ENCODE peak calls at places on chromosome 3, in eight cellular contexts. One of them, this sample, is unnamed.

GRCh38 chr3:1195922-1196321 is 103.1 kb downstream of the CNTN6 start:
- DNase-seq in BJ: no peak
- DNase-seq in H9: no peak
- DNase-seq in GM13977: no peak
- DNase-seq in RWPE2: no peak
- DNase-seq in AG09309: peak
- DNase-seq in GM20000: no peak
- DNase-seq in glutamatergic neuron: no peak
- DNase-seq in this sample: no peak

GRCh38 chr3:127409421-127410136 is 121.7 kb upstream of the PRR20G start:
- DNase-seq in BJ: no peak
- DNase-seq in H9: no peak
- DNase-seq in GM13977: no peak
- DNase-seq in RWPE2: no peak
- DNase-seq in AG09309: no peak
- DNase-seq in GM20000: no peak
- DNase-seq in glutamatergic neuron: no peak
- DNase-seq in this sample: no peak

GRCh38 chr3:1710663-1711062 is 388.0 kb upstream of the CNTN4 start:
- DNase-seq in BJ: no peak
- DNase-seq in H9: no peak
- DNase-seq in GM13977: no peak
- DNase-seq in RWPE2: no peak
- DNase-seq in AG09309: no peak
- DNase-seq in GM20000: no peak
- DNase-seq in glutamatergic neuron: peak
- DNase-seq in this sample: no peak

GRCh38 chr3:113751145-113751544 is 4.3 kb downstream of the ATP6V1A start:
- DNase-seq in BJ: no peak
- DNase-seq in H9: no peak
- DNase-seq in GM13977: no peak
- DNase-seq in RWPE2: no peak
- DNase-seq in AG09309: no peak
- DNase-seq in GM20000: no peak
- DNase-seq in glutamatergic neuron: no peak
- DNase-seq in this sample: no peak

GRCh38 chr3:146314871-146315270 is 64.0 kb upstream of the PLSCR4 start:
- DNase-seq in BJ: no peak
- DNase-seq in H9: no peak
- DNase-seq in GM13977: no peak
- DNase-seq in RWPE2: no peak
- DNase-seq in AG09309: no peak
- DNase-seq in GM20000: no peak
- DNase-seq in glutamatergic neuron: no peak
- DNase-seq in this sample: no peak

GRCh38 chr3:54125317-54125716 is 3.0 kb downstream of the CACNA2D3 start:
- DNase-seq in BJ: no peak
- DNase-seq in H9: no peak
- DNase-seq in GM13977: no peak
- DNase-seq in RWPE2: no peak
- DNase-seq in AG09309: no peak
- DNase-seq in GM20000: no peak
- DNase-seq in glutamatergic neuron: no peak
- DNase-seq in this sample: no peak

GRCh38 chr3:116474356-116475200 is 29.3 kb upstream of the LSAMP start:
- DNase-seq in BJ: no peak
- DNase-seq in H9: no peak
- DNase-seq in GM13977: no peak
- DNase-seq in RWPE2: no peak
- DNase-seq in AG09309: no peak
- DNase-seq in GM20000: no peak
- DNase-seq in glutamatergic neuron: peak
- DNase-seq in this sample: no peak

GRCh38 chr3:100080573-100080972 is 33.7 kb downstream of the FILIP1L start:
- DNase-seq in BJ: no peak
- DNase-seq in H9: no peak
- DNase-seq in GM13977: no peak
- DNase-seq in RWPE2: no peak
- DNase-seq in AG09309: no peak
- DNase-seq in GM20000: no peak
- DNase-seq in glutamatergic neuron: no peak
- DNase-seq in this sample: no peak

GRCh38 chr3:146313411-146314111 is 62.7 kb upstream of the PLSCR4 start:
- DNase-seq in BJ: peak
- DNase-seq in H9: no peak
- DNase-seq in GM13977: no peak
- DNase-seq in RWPE2: no peak
- DNase-seq in AG09309: peak
- DNase-seq in GM20000: no peak
- DNase-seq in glutamatergic neuron: no peak
- DNase-seq in this sample: no peak

GRCh38 chr3:72996121-72996472 is 514 bp upstream of the PPP4R2 start:
- DNase-seq in BJ: no peak
- DNase-seq in H9: no peak
- DNase-seq in GM13977: no peak
- DNase-seq in RWPE2: no peak
- DNase-seq in AG09309: no peak
- DNase-seq in GM20000: no peak
- DNase-seq in glutamatergic neuron: no peak
- DNase-seq in this sample: no peak

GRCh38 chr3:72990701-72991395 is 5.8 kb upstream of the PPP4R2 start:
- DNase-seq in BJ: no peak
- DNase-seq in H9: no peak
- DNase-seq in GM13977: no peak
- DNase-seq in RWPE2: no peak
- DNase-seq in AG09309: no peak
- DNase-seq in GM20000: no peak
- DNase-seq in glutamatergic neuron: no peak
- DNase-seq in this sample: no peak

GRCh38 chr3:72991522-72991921 is 5.1 kb upstream of the PPP4R2 start:
- DNase-seq in BJ: no peak
- DNase-seq in H9: no peak
- DNase-seq in GM13977: no peak
- DNase-seq in RWPE2: no peak
- DNase-seq in AG09309: no peak
- DNase-seq in GM20000: no peak
- DNase-seq in glutamatergic neuron: no peak
- DNase-seq in this sample: no peak

GRCh38 chr3:72995337-72995736 is 1.3 kb upstream of the PPP4R2 start:
- DNase-seq in BJ: no peak
- DNase-seq in H9: no peak
- DNase-seq in GM13977: no peak
- DNase-seq in RWPE2: no peak
- DNase-seq in AG09309: no peak
- DNase-seq in GM20000: no peak
- DNase-seq in glutamatergic neuron: no peak
- DNase-seq in this sample: no peak

GRCh38 chr3:72993391-72993790 is 3.2 kb upstream of the PPP4R2 start:
- DNase-seq in BJ: no peak
- DNase-seq in H9: peak
- DNase-seq in GM13977: no peak
- DNase-seq in RWPE2: no peak
- DNase-seq in AG09309: no peak
- DNase-seq in GM20000: no peak
- DNase-seq in glutamatergic neuron: no peak
- DNase-seq in this sample: no peak
- TF ChIP-seq CTCF in BJ: no peak
- TF ChIP-seq CTCF in H9: peak
- TF ChIP-seq CTCF in GM13977: peak
- TF ChIP-seq CTCF in RWPE2: no peak
- TF ChIP-seq CTCF in AG09309: no peak
- TF ChIP-seq CTCF in GM20000: no peak
- TF ChIP-seq CTCF in glutamatergic neuron: no peak
- TF ChIP-seq CTCF in this sample: no peak

DNA sequence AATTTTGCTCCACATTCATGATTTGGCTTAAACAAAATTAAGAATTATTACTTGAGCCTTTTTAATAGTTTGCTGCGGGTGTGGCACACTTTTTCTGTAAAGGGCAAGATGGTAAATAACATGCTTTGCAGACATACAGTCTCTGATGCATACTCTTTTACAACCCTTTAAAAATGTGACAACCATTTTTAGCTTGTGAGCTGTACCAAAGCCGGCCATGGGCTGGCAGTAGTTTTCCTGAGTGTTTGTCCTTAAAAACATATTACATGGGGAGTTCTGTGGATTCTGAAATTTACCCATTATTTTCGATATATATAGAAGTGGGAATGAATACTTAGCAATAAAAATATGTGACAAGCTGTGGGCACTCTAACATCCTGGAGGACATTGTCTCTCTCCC is 163.4 kb downstream of the FNDC3B start:
- DNase-seq in BJ: no peak
- DNase-seq in H9: no peak
- DNase-seq in GM13977: no peak
- DNase-seq in RWPE2: no peak
- DNase-seq in AG09309: no peak
- DNase-seq in GM20000: no peak
- DNase-seq in glutamatergic neuron: no peak
- DNase-seq in this sample: no peak
- TF ChIP-seq CTCF in BJ: no peak
- TF ChIP-seq CTCF in H9: no peak
- TF ChIP-seq CTCF in GM13977: no peak
- TF ChIP-seq CTCF in RWPE2: no peak
- TF ChIP-seq CTCF in AG09309: peak
- TF ChIP-seq CTCF in GM20000: no peak
- TF ChIP-seq CTCF in glutamatergic neuron: no peak
- TF ChIP-seq CTCF in this sample: no peak

GRCh38 chr3:71419369-71419768 is 164.2 kb downstream of the FOXP1 start:
- DNase-seq in BJ: no peak
- DNase-seq in H9: no peak
- DNase-seq in GM13977: no peak
- DNase-seq in RWPE2: no peak
- DNase-seq in AG09309: no peak
- DNase-seq in GM20000: no peak
- DNase-seq in glutamatergic neuron: no peak
- DNase-seq in this sample: no peak

GRCh38 chr3:71421475-71421819 is 162.1 kb downstream of the FOXP1 start:
- DNase-seq in BJ: no peak
- DNase-seq in H9: no peak
- DNase-seq in GM13977: no peak
- DNase-seq in RWPE2: no peak
- DNase-seq in AG09309: no peak
- DNase-seq in GM20000: no peak
- DNase-seq in glutamatergic neuron: no peak
- DNase-seq in this sample: no peak

GRCh38 chr3:71421820-71422566 is 161.5 kb downstream of the FOXP1 start:
- DNase-seq in BJ: no peak
- DNase-seq in H9: no peak
- DNase-seq in GM13977: peak
- DNase-seq in RWPE2: no peak
- DNase-seq in AG09309: no peak
- DNase-seq in GM20000: peak
- DNase-seq in glutamatergic neuron: no peak
- DNase-seq in this sample: peak

GRCh38 chr3:71425491-71426071 is 157.9 kb downstream of the FOXP1 start:
- DNase-seq in BJ: peak
- DNase-seq in H9: no peak
- DNase-seq in GM13977: no peak
- DNase-seq in RWPE2: no peak
- DNase-seq in AG09309: peak
- DNase-seq in GM20000: no peak
- DNase-seq in glutamatergic neuron: no peak
- DNase-seq in this sample: no peak

DNA sequence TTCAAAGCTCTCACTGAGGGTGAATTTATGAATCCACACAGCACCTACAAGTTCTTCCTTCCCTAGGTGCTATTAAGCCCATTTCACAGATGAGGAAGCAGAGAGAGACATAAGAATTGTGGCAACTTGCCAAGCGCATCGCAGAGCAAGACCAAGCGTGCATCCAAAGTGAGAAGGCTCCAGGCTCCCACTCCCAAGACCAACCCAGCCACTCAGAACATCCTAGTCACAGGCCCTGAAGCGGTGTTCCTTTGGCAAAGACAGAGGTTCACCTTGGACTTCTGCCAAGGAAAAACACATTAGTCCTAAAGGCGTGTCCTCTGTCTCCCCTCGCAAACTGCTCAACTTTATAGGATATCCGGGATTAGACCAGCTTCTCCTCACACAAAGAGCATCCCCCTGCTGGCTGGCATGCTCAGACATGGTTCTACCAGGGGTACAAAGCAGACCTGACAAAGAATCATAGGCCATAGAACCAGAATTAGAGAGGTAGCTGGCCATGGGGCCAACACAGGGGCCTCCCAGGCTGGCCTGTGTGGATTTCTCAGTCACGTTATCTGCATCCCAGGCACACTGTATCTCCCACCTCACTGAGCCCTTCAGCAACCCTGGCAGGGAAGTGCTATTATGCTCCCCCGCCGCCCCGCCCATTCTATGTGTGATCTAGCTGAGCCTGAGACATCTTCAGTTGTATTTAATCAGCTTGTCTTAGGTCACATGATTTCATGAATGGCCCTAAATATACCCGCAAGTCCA is 160.2 kb downstream of the FOXP1 start:
- DNase-seq in BJ: no peak
- DNase-seq in H9: no peak
- DNase-seq in GM13977: no peak
- DNase-seq in RWPE2: peak
- DNase-seq in AG09309: no peak
- DNase-seq in GM20000: no peak
- DNase-seq in glutamatergic neuron: no peak
- DNase-seq in this sample: no peak
- TF ChIP-seq CTCF in BJ: no peak
- TF ChIP-seq CTCF in H9: peak
- TF ChIP-seq CTCF in GM13977: no peak
- TF ChIP-seq CTCF in RWPE2: peak
- TF ChIP-seq CTCF in AG09309: no peak
- TF ChIP-seq CTCF in GM20000: no peak
- TF ChIP-seq CTCF in glutamatergic neuron: no peak
- TF ChIP-seq CTCF in this sample: no peak

DNA sequence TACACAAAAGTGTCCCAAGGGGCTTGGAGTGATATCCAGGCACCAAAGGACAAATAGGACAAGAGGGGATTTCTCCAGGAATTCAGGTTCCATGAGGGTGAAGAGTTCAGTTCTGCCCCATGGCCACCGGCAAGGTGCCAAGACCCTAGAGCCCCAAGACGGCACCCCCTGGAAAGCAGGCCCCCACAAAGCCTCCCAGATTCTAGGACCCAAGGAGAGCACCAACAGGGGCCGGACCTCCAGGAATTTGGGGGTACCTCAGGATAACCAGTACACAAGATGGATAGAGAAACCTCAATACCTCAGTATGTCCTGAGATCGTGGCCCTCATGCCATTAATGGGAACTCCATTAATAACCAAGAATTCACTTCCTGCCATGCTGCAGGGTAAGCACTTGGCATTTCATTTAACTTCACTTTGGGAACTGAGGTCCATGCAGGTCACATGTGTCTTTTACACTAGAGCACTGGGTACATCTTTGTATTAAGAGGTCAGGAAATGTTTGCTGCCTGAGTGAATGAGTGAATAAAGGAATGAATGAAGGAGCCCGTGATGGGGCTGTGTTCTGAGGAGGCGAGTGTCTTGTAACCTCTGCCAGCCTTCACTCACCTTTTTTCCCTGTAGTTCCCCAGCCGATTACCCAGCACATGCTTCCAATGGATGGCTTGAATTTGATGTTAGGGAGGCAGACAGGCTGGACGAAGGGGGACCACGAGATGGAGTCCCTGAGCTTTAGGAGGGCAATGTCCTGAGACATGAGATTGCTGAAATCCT is 15.5 kb upstream of the PRSS50 start:
- DNase-seq in BJ: no peak
- DNase-seq in H9: peak
- DNase-seq in GM13977: no peak
- DNase-seq in RWPE2: no peak
- DNase-seq in AG09309: no peak
- DNase-seq in GM20000: no peak
- DNase-seq in glutamatergic neuron: no peak
- DNase-seq in this sample: no peak
- TF ChIP-seq CTCF in BJ: peak
- TF ChIP-seq CTCF in H9: no peak
- TF ChIP-seq CTCF in GM13977: no peak
- TF ChIP-seq CTCF in RWPE2: no peak
- TF ChIP-seq CTCF in AG09309: peak
- TF ChIP-seq CTCF in GM20000: no peak
- TF ChIP-seq CTCF in glutamatergic neuron: no peak
- TF ChIP-seq CTCF in this sample: no peak